ENCODE peak calls at places on chromosomes 4 and X, in seven cellular contexts. S is pons, T is NCI-H1694 treated with DMSO at 0.1 percent for 48 hours, X is NCI-H2081, G is IMR-90, W is upper lobe of right lung, H is DMS53. R is an unnamed sample.
A peak's percentile ranks its signal among the peaks of the same experiment; 100 is the strongest.

GRCh38 chr4:139553751-139554670 is 2.0 kb downstream of the SETD7 start:
- DNase-seq in S (peak; percentile 64), T (no peak), X (no peak), G (no peak), W (no peak), H (no peak), R (no peak)

GRCh38 chr4:121073672-121074386 is 1.5 kb upstream of the NDNF start:
- DNase-seq in S (no peak), T (no peak), X (no peak), G (no peak), W (no peak), H (peak; percentile 68), R (no peak)

GRCh38 chrX:105314468-105314867 is 94.0 kb upstream of the TEX13A start:
- DNase-seq in S (no peak), T (no peak), X (no peak), G (peak; percentile 23), W (no peak), H (no peak), R (peak; percentile 5)

GRCh38 chr4:183485411-183486160 is 19.3 kb upstream of the ING2 start:
- DNase-seq in S (no peak), T (no peak), X (no peak), G (peak; percentile 47), W (no peak), H (no peak), R (no peak)

GRCh38 chrX:49725923-49726904 is 30.4 kb upstream of the PAGE1 start:
- DNase-seq in S (no peak), T (no peak), X (no peak), G (no peak), W (no peak), H (no peak), R (no peak)

GRCh38 chr4:97653701-97654100 is 489.6 kb downstream of the STPG2 start:
- DNase-seq in S (no peak), T (no peak), X (no peak), G (no peak), W (no peak), H (no peak), R (no peak)

GRCh38 chr4:183337833-183338232 is 15.6 kb upstream of the CLDN24 start:
- DNase-seq in S (no peak), T (no peak), X (no peak), G (no peak), W (peak; percentile 47), H (no peak), R (no peak)

GRCh38 chrX:52933213-52933612 is 25.1 kb downstream of the FAM156A start:
- DNase-seq in S (no peak), T (no peak), X (no peak), G (no peak), W (no peak), H (no peak), R (no peak)

GRCh38 chr4:54392459-54392858 is 163.4 kb downstream of the PDGFRA start:
- DNase-seq in S (no peak), T (no peak), X (no peak), G (no peak), W (no peak), H (no peak), R (no peak)

GRCh38 chr4:141246683-141247429 is 26.2 kb downstream of the ZNF330 start:
- DNase-seq in S (no peak), T (no peak), X (no peak), G (peak; percentile 31), W (no peak), H (no peak), R (no peak)

GRCh38 chr4:43586813-43587212 is 694.3 kb downstream of the GRXCR1 start:
- DNase-seq in S (no peak), T (no peak), X (no peak), G (no peak), W (no peak), H (no peak), R (no peak)

GRCh38 chrX:97315939-97316338 is 432.2 kb downstream of the RPA4 start:
- DNase-seq in S (no peak), T (no peak), X (no peak), G (no peak), W (no peak), H (peak; percentile 46), R (no peak)

GRCh38 chr4:70954032-70954431 is 39.4 kb upstream of the DCK start:
- DNase-seq in S (no peak), T (no peak), X (no peak), G (peak; percentile 17), W (no peak), H (no peak), R (no peak)

GRCh38 chr4:99028187-99028586 is 32.7 kb downstream of the METAP1 start:
- DNase-seq in S (no peak), T (no peak), X (no peak), G (peak; percentile 11), W (no peak), H (no peak), R (no peak)

GRCh38 chr4:139814285-139815015 is 148.8 kb downstream of the MGST2 start:
- DNase-seq in S (no peak), T (no peak), X (peak; percentile 52), G (peak; percentile 41), W (no peak), H (no peak), R (no peak)

GRCh38 chr4:145791988-145792387 is 112.0 kb downstream of the C4orf51 start:
- DNase-seq in S (no peak), T (no peak), X (no peak), G (no peak), W (no peak), H (no peak), R (no peak)

GRCh38 chr4:151316645-151317044 is 8.8 kb downstream of the SH3D19 start:
- DNase-seq in S (no peak), T (no peak), X (no peak), G (no peak), W (no peak), H (no peak), R (no peak)

GRCh38 chr4:77500801-77501200 is 104.8 kb upstream of the CXCL13 start:
- DNase-seq in S (no peak), T (no peak), X (no peak), G (no peak), W (no peak), H (no peak), R (no peak)

GRCh38 chr4:6942238-6942800 is 32.7 kb downstream of the TBC1D14 start:
- DNase-seq in S (peak; percentile 79), T (no peak), X (no peak), G (peak; percentile 98), W (no peak), H (no peak), R (peak; percentile 94)

GRCh38 chr4:129929052-129929451 is 833.1 kb downstream of the C4orf33 start:
- DNase-seq in S (no peak), T (peak; percentile 5), X (no peak), G (no peak), W (no peak), H (peak; percentile 23), R (no peak)

GRCh38 chr4:112060212-112060611 is 85.0 kb upstream of the FAM241A start:
- DNase-seq in S (peak; percentile 24), T (peak; percentile 11), X (no peak), G (peak; percentile 17), W (no peak), H (peak; percentile 55), R (no peak)

GRCh38 chrX:134396174-134396573 is 63.8 kb upstream of the HPRT1 start:
- DNase-seq in S (peak; percentile 39), T (peak; percentile 42), X (no peak), G (peak; percentile 17), W (no peak), H (peak; percentile 35), R (peak; percentile 5)

GRCh38 chr4:110289601-110290100 is 91.2 kb upstream of the ELOVL6 start:
- DNase-seq in S (no peak), T (no peak), X (no peak), G (no peak), W (no peak), H (no peak), R (no peak)

GRCh38 chr4:7905461-7905915 is 34.2 kb downstream of the AFAP1 start:
- DNase-seq in S (no peak), T (no peak), X (no peak), G (no peak), W (no peak), H (no peak), R (no peak)

GRCh38 chrX:24466025-24466424 is 939 bp downstream of the PDK3 start:
- DNase-seq in S (no peak), T (no peak), X (no peak), G (no peak), W (no peak), H (peak; percentile 10), R (no peak)

GRCh38 chr4:15778191-15778741 is at the start of gene CD38:
- DNase-seq in S (no peak), T (no peak), X (no peak), G (no peak), W (peak; percentile 69), H (no peak), R (peak; percentile 27)

GRCh38 chrX:130108647-130109428 is 1.5 kb downstream of the ELF4 start:
- DNase-seq in S (no peak), T (peak; percentile 49), X (no peak), G (no peak), W (peak; percentile 70), H (peak; percentile 53), R (no peak)

GRCh38 chrX:40772290-40772689 is 36.9 kb upstream of the MED14 start:
- DNase-seq in S (no peak), T (no peak), X (no peak), G (peak; percentile 75), W (no peak), H (peak; percentile 9), R (no peak)

R was measured in hepatic stellate cell.